ENCODE peak calls at places on chromosome 9, in seven cellular contexts. T is posterior cingulate gyrus, Y is amniotic stem cell, Z is NCI-H1105 treated with DMSO at 0.1 percent for 48 hours, O is BJ, L is iris pigment epithelial cell, R is epithelial cell of esophagus. P is an unnamed sample.

GRCh38 chr9:132268725-132269352 is 85.9 kb downstream of the SETX start:
- DNase-seq in T (peak), Y (peak), Z (peak), O (no peak), L (peak), R (peak), P (peak)

GRCh38 chr9:33320568-33321261 is 30.4 kb downstream of the NFX1 start:
- DNase-seq in T (no peak), Y (peak), Z (no peak), O (peak), L (peak), R (peak), P (peak)

GRCh38 chr9:33467526-33467925 is 6.2 kb downstream of the NOL6 start:
- DNase-seq in T (peak), Y (no peak), Z (no peak), O (no peak), L (no peak), R (no peak), P (no peak)

GRCh38 chr9:100267211-100267610 is 85.5 kb downstream of the TEX10 start:
- DNase-seq in T (no peak), Y (no peak), Z (no peak), O (no peak), L (no peak), R (no peak), P (no peak)

GRCh38 chr9:115775669-115776068 is 377.9 kb upstream of the PAPPA start:
- DNase-seq in T (no peak), Y (no peak), Z (no peak), O (no peak), L (no peak), R (no peak), P (no peak)

GRCh38 chr9:36101916-36102741 is 34.4 kb upstream of the GLIPR2 start:
- DNase-seq in T (no peak), Y (peak), Z (no peak), O (peak), L (peak), R (peak), P (peak)

GRCh38 chr9:108972186-108972585 is 38.0 kb downstream of the ABITRAM start:
- DNase-seq in T (no peak), Y (no peak), Z (no peak), O (no peak), L (no peak), R (no peak), P (no peak)

GRCh38 chr9:114348906-114349482 is 19.3 kb downstream of the ORM2 start:
- DNase-seq in T (no peak), Y (peak), Z (no peak), O (peak), L (peak), R (peak), P (peak)

GRCh38 chr9:97848582-97849237 is 4.3 kb upstream of the FOXE1 start:
- DNase-seq in T (no peak), Y (no peak), Z (no peak), O (no peak), L (no peak), R (no peak), P (no peak)

GRCh38 chr9:98455957-98456621 is 200.6 kb upstream of the TBC1D2 start:
- DNase-seq in T (peak), Y (peak), Z (no peak), O (no peak), L (peak), R (peak), P (peak)

GRCh38 chr9:79195904-79196303 is 375.9 kb upstream of the TLE4 start:
- DNase-seq in T (no peak), Y (peak), Z (no peak), O (peak), L (peak), R (peak), P (peak)

GRCh38 chr9:113978954-113979712 is 99.0 kb downstream of the AMBP start:
- DNase-seq in T (no peak), Y (peak), Z (no peak), O (no peak), L (peak), R (no peak), P (peak)

GRCh38 chr9:124098141-124098905 is 86.8 kb downstream of the LHX2 start:
- DNase-seq in T (peak), Y (no peak), Z (no peak), O (no peak), L (peak), R (peak), P (no peak)

GRCh38 chr9:135905380-135906282 is 1.7 kb downstream of the CAMSAP1 start:
- DNase-seq in T (no peak), Y (no peak), Z (no peak), O (no peak), L (no peak), R (peak), P (peak)

GRCh38 chr9:97758334-97758916 is 61.3 kb upstream of the XPA start:
- DNase-seq in T (no peak), Y (no peak), Z (no peak), O (no peak), L (no peak), R (peak), P (no peak)

GRCh38 chr9:133057006-133057405 is 4.8 kb upstream of the CEL start:
- DNase-seq in T (peak), Y (no peak), Z (no peak), O (no peak), L (no peak), R (no peak), P (no peak)

GRCh38 chr9:134420281-134420835 is 94.1 kb downstream of the RXRA start:
- DNase-seq in T (no peak), Y (no peak), Z (no peak), O (no peak), L (no peak), R (no peak), P (no peak)

GRCh38 chr9:134059661-134060395 is 8.0 kb downstream of the BRD3 start:
- DNase-seq in T (peak), Y (no peak), Z (no peak), O (no peak), L (no peak), R (no peak), P (no peak)

GRCh38 chr9:14170392-14170931 is 143.5 kb downstream of the NFIB start:
- DNase-seq in T (no peak), Y (no peak), Z (no peak), O (no peak), L (no peak), R (peak), P (no peak)

GRCh38 chr9:112074250-112075008 is 100.7 kb downstream of the SUSD1 start:
- DNase-seq in T (no peak), Y (peak), Z (peak), O (peak), L (peak), R (peak), P (peak)

P was measured in cardiac fibroblast.